ENCODE peak calls at places on chromosomes 6 and 20, in six cellular contexts. One of them, this sample, is unnamed.
A peak's percentile ranks its signal among the peaks of the same experiment; 100 is the strongest.

GRCh38 chr6:119895626-119896025 is 546.1 kb upstream of the MAN1A1 start:
- DNase-seq in mesendoderm: peak; percentile 53
- DNase-seq in IMR-90: no peak
- DNase-seq in H1: no peak
- DNase-seq in H9: no peak
- DNase-seq in mesenchymal stem cell: no peak
- DNase-seq in this sample: no peak

GRCh38 chr6:134317471-134318131 is at the start of gene SGK1:
- DNase-seq in mesendoderm: peak; percentile 62
- DNase-seq in IMR-90: peak; percentile 49
- DNase-seq in H1: peak; percentile 66
- DNase-seq in H9: peak; percentile 65
- DNase-seq in mesenchymal stem cell: peak; percentile 48
- DNase-seq in this sample: peak; percentile 30

GRCh38 chr6:121237859-121238258 is 96.4 kb downstream of the TBC1D32 start:
- DNase-seq in mesendoderm: no peak
- DNase-seq in IMR-90: no peak
- DNase-seq in H1: no peak
- DNase-seq in H9: no peak
- DNase-seq in mesenchymal stem cell: no peak
- DNase-seq in this sample: no peak

GRCh38 chr6:82045965-82046756 is 201.4 kb downstream of the IBTK start:
- DNase-seq in mesendoderm: peak; percentile 12
- DNase-seq in IMR-90: peak; percentile 87
- DNase-seq in H1: no peak
- DNase-seq in H9: no peak
- DNase-seq in mesenchymal stem cell: peak; percentile 89
- DNase-seq in this sample: no peak

GRCh38 chr20:26295006-26295405 is 598.4 kb upstream of the ZNF337 start:
- DNase-seq in mesendoderm: no peak
- DNase-seq in IMR-90: no peak
- DNase-seq in H1: no peak
- DNase-seq in H9: no peak
- DNase-seq in mesenchymal stem cell: no peak
- DNase-seq in this sample: no peak

GRCh38 chr20:48106428-48106827 is 321.1 kb upstream of the SULF2 start:
- DNase-seq in mesendoderm: no peak
- DNase-seq in IMR-90: no peak
- DNase-seq in H1: no peak
- DNase-seq in H9: no peak
- DNase-seq in mesenchymal stem cell: no peak
- DNase-seq in this sample: no peak

GRCh38 chr20:57198359-57199072 is 67.9 kb downstream of the BMP7 start:
- DNase-seq in mesendoderm: no peak
- DNase-seq in IMR-90: no peak
- DNase-seq in H1: no peak
- DNase-seq in H9: no peak
- DNase-seq in mesenchymal stem cell: peak; percentile 11
- DNase-seq in this sample: peak; percentile 39

GRCh38 chr6:169898788-169899480 is 147.5 kb downstream of the ERMARD start:
- DNase-seq in mesendoderm: peak; percentile 12
- DNase-seq in IMR-90: no peak
- DNase-seq in H1: no peak
- DNase-seq in H9: no peak
- DNase-seq in mesenchymal stem cell: no peak
- DNase-seq in this sample: no peak

GRCh38 chr6:149129401-149130077 is 188.0 kb upstream of the TAB2 start:
- DNase-seq in mesendoderm: no peak
- DNase-seq in IMR-90: peak; percentile 65
- DNase-seq in H1: no peak
- DNase-seq in H9: no peak
- DNase-seq in mesenchymal stem cell: peak; percentile 53
- DNase-seq in this sample: no peak

GRCh38 chr20:54166987-54167662 is 6.7 kb downstream of the CYP24A1 start:
- DNase-seq in mesendoderm: no peak
- DNase-seq in IMR-90: no peak
- DNase-seq in H1: no peak
- DNase-seq in H9: no peak
- DNase-seq in mesenchymal stem cell: no peak
- DNase-seq in this sample: no peak

GRCh38 chr6:136723780-136724179 is 68.5 kb downstream of the MAP3K5 start:
- DNase-seq in mesendoderm: no peak
- DNase-seq in IMR-90: no peak
- DNase-seq in H1: no peak
- DNase-seq in H9: no peak
- DNase-seq in mesenchymal stem cell: no peak
- DNase-seq in this sample: no peak

GRCh38 chr6:44180886-44181285 is 22.3 kb downstream of the CAPN11 start:
- DNase-seq in mesendoderm: no peak
- DNase-seq in IMR-90: no peak
- DNase-seq in H1: no peak
- DNase-seq in H9: no peak
- DNase-seq in mesenchymal stem cell: no peak
- DNase-seq in this sample: no peak

GRCh38 chr6:13400772-13401171 is 72.4 kb upstream of the TBC1D7 start:
- DNase-seq in mesendoderm: no peak
- DNase-seq in IMR-90: no peak
- DNase-seq in H1: no peak
- DNase-seq in H9: no peak
- DNase-seq in mesenchymal stem cell: no peak
- DNase-seq in this sample: no peak

GRCh38 chr20:63667858-63668257 is 9.7 kb downstream of the RTEL1 start:
- DNase-seq in mesendoderm: no peak
- DNase-seq in IMR-90: no peak
- DNase-seq in H1: no peak
- DNase-seq in H9: no peak
- DNase-seq in mesenchymal stem cell: no peak
- DNase-seq in this sample: no peak

GRCh38 chr20:4812216-4812615 is 90.5 kb downstream of the PRND start:
- DNase-seq in mesendoderm: no peak
- DNase-seq in IMR-90: no peak
- DNase-seq in H1: no peak
- DNase-seq in H9: no peak
- DNase-seq in mesenchymal stem cell: no peak
- DNase-seq in this sample: no peak

GRCh38 chr6:127516676-127517273 is 2.4 kb downstream of the MTCL3 start:
- DNase-seq in mesendoderm: peak; percentile 89
- DNase-seq in IMR-90: peak; percentile 57
- DNase-seq in H1: peak; percentile 74
- DNase-seq in H9: peak; percentile 74
- DNase-seq in mesenchymal stem cell: peak; percentile 73
- DNase-seq in this sample: peak; percentile 62

GRCh38 chr6:44093750-44094402 is 33.4 kb downstream of the MRPL14 start:
- DNase-seq in mesendoderm: no peak
- DNase-seq in IMR-90: no peak
- DNase-seq in H1: no peak
- DNase-seq in H9: no peak
- DNase-seq in mesenchymal stem cell: no peak
- DNase-seq in this sample: no peak

GRCh38 chr6:36827261-36828079 is 11.8 kb downstream of the CPNE5 start:
- DNase-seq in mesendoderm: no peak
- DNase-seq in IMR-90: peak; percentile 70
- DNase-seq in H1: no peak
- DNase-seq in H9: no peak
- DNase-seq in mesenchymal stem cell: peak; percentile 87
- DNase-seq in this sample: no peak

GRCh38 chr6:77448546-77448945 is 14.7 kb downstream of the HTR1B start:
- DNase-seq in mesendoderm: no peak
- DNase-seq in IMR-90: peak; percentile 20
- DNase-seq in H1: no peak
- DNase-seq in H9: no peak
- DNase-seq in mesenchymal stem cell: no peak
- DNase-seq in this sample: no peak

GRCh38 chr20:63737940-63738686 is 1.5 kb upstream of the SLC2A4RG start:
- DNase-seq in mesendoderm: no peak
- DNase-seq in IMR-90: no peak
- DNase-seq in H1: peak; percentile 76
- DNase-seq in H9: peak; percentile 54
- DNase-seq in mesenchymal stem cell: no peak
- DNase-seq in this sample: no peak

GRCh38 chr20:43721429-43722152 is 5.2 kb downstream of the GTSF1L start:
- DNase-seq in mesendoderm: no peak
- DNase-seq in IMR-90: no peak
- DNase-seq in H1: peak; percentile 51
- DNase-seq in H9: peak; percentile 58
- DNase-seq in mesenchymal stem cell: no peak
- DNase-seq in this sample: no peak

GRCh38 chr20:53621482-53622246 is 28.0 kb upstream of the ZNF217 start:
- DNase-seq in mesendoderm: peak; percentile 33
- DNase-seq in IMR-90: peak; percentile 82
- DNase-seq in H1: peak; percentile 57
- DNase-seq in H9: no peak
- DNase-seq in mesenchymal stem cell: peak; percentile 66
- DNase-seq in this sample: no peak

GRCh38 chr6:151387581-151387980 is 3.8 kb downstream of the ZBTB2 start:
- DNase-seq in mesendoderm: no peak
- DNase-seq in IMR-90: peak; percentile 86
- DNase-seq in H1: no peak
- DNase-seq in H9: no peak
- DNase-seq in mesenchymal stem cell: peak; percentile 34
- DNase-seq in this sample: no peak

DNA sequence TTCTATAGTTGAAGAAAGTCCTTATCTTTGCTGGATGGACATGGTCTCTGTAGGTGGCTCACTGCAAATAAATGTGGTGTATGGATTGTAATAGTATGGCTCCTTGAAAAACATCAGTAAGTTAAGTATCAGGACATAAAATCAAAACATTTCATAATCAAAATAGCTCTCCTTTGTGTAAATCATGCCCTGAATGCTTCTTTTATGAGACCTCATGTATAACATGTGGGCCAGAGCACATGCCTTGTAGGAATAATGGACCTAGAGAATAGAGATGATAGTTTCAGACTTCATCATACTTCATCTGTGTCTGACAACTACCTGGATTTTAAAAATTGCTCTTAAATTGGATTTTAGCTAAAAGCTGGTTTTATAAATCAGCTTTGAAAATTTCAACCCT is 159.9 kb downstream of the ASCC3 start:
- DNase-seq in mesendoderm: no peak
- DNase-seq in IMR-90: peak; percentile 9
- DNase-seq in H1: no peak
- DNase-seq in H9: no peak
- DNase-seq in mesenchymal stem cell: no peak
- DNase-seq in this sample: no peak
- H2BK15ac ChIP-seq in mesendoderm: no peak overlapping the region
- H2BK15ac ChIP-seq in IMR-90: no peak overlapping the region
- H2BK15ac ChIP-seq in H1: no peak overlapping the region
- H2BK15ac ChIP-seq in H9: no peak overlapping the region
- H2BK15ac ChIP-seq in mesenchymal stem cell: no peak overlapping the region
- H2BK15ac ChIP-seq in this sample: no peak overlapping the region

DNA sequence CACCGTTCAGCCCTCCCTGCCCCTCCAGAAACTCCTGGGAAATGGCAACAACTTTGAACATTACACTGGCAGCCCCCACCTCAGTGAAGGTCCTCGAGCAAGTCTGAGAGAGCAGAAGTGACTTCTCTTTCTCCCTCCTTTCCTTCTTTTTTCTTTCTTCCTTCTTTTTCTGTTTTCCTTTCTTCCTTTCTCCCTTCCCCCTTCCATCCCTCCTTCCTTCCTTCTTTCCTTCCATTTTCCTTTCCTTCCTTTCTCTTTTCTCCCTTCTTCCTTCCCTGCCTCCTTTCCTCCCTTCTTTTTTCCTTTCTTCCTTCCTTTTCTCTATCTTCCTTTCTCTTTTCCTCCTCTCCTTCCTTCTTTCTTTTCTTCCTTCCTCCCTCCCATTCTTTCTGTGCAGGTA is 162.7 kb downstream of the UNC5CL start:
- DNase-seq in mesendoderm: no peak
- DNase-seq in IMR-90: no peak
- DNase-seq in H1: no peak
- DNase-seq in H9: no peak
- DNase-seq in mesenchymal stem cell: no peak
- DNase-seq in this sample: no peak
- H2BK15ac ChIP-seq in mesendoderm: no peak overlapping the region
- H2BK15ac ChIP-seq in IMR-90: no peak overlapping the region
- H2BK15ac ChIP-seq in H1: no peak overlapping the region
- H2BK15ac ChIP-seq in H9: no peak overlapping the region
- H2BK15ac ChIP-seq in mesenchymal stem cell: no peak overlapping the region
- H2BK15ac ChIP-seq in this sample: no peak overlapping the region

GRCh38 chr6:1817033-1817761 is 207.5 kb downstream of the FOXC1 start:
- DNase-seq in mesendoderm: no peak
- DNase-seq in IMR-90: peak; percentile 70
- DNase-seq in H1: no peak
- DNase-seq in H9: no peak
- DNase-seq in mesenchymal stem cell: no peak
- DNase-seq in this sample: no peak
- H2BK15ac ChIP-seq in mesendoderm: no peak overlapping the region
- H2BK15ac ChIP-seq in IMR-90: peak overlapping the region; percentile 11
- H2BK15ac ChIP-seq in H1: no peak overlapping the region
- H2BK15ac ChIP-seq in H9: no peak overlapping the region
- H2BK15ac ChIP-seq in mesenchymal stem cell: no peak overlapping the region
- H2BK15ac ChIP-seq in this sample: no peak overlapping the region

GRCh38 chr20:46547995-46548394 is 2.5 kb downstream of the OCSTAMP start:
- DNase-seq in mesendoderm: no peak
- DNase-seq in IMR-90: no peak
- DNase-seq in H1: no peak
- DNase-seq in H9: no peak
- DNase-seq in mesenchymal stem cell: no peak
- DNase-seq in this sample: no peak
- H2BK15ac ChIP-seq in mesendoderm: no peak overlapping the region
- H2BK15ac ChIP-seq in IMR-90: no peak overlapping the region
- H2BK15ac ChIP-seq in H1: no peak overlapping the region
- H2BK15ac ChIP-seq in H9: no peak overlapping the region
- H2BK15ac ChIP-seq in mesenchymal stem cell: no peak overlapping the region
- H2BK15ac ChIP-seq in this sample: no peak overlapping the region